ENCODE peak calls at places on chromosomes 2 and 18, in nine cellular contexts. X is MM.1S; Z is prostate gland; R is OCI-LY7; U is left ventricle myocardium inferior; N is CD8-positive, alpha-beta T cell; C is heart right ventricle; W is SJSA1; B is neuronal stem cell. D is an unnamed sample. For H3K4me1 and H3K9me3, the result is how much of the 10 kb centered on the place peaks cover.

GRCh38 chr2:210584834-210585233 is 28.4 kb downstream of the CPS1 start:
- DNase-seq in X (no peak), Z (no peak), R (no peak), U (no peak), N (no peak), C (no peak), W (no peak), B (no peak), D (no peak)

GRCh38 chr2:207394812-207395534 is 134.8 kb upstream of the CREB1 start:
- DNase-seq in X (no peak), Z (no peak), R (no peak), U (no peak), N (no peak), C (peak), W (peak), B (no peak), D (peak)

GRCh38 chr2:42888846-42889245 is 96.5 kb upstream of the HAAO start:
- DNase-seq in X (no peak), Z (no peak), R (no peak), U (no peak), N (no peak), C (no peak), W (no peak), B (no peak), D (no peak)

GRCh38 chr2:137737559-137737958 is 226.7 kb upstream of the HNMT start:
- DNase-seq in X (no peak), Z (no peak), R (no peak), U (no peak), N (no peak), C (no peak), W (no peak), B (no peak), D (no peak)

GRCh38 chr2:8028981-8029380 is 652.9 kb upstream of the ID2 start:
- DNase-seq in X (no peak), Z (no peak), R (no peak), U (no peak), N (no peak), C (no peak), W (no peak), B (no peak), D (no peak)

GRCh38 chr2:125679903-125680302 is 976.1 kb upstream of the GYPC start:
- DNase-seq in X (no peak), Z (no peak), R (no peak), U (no peak), N (no peak), C (no peak), W (no peak), B (no peak), D (no peak)

GRCh38 chr2:128311755-128312341 is 6.8 kb downstream of the HS6ST1 start:
- DNase-seq in X (no peak), Z (no peak), R (no peak), U (no peak), N (no peak), C (no peak), W (peak), B (no peak), D (no peak)

GRCh38 chr2:12803616-12804015 is 86.9 kb downstream of the TRIB2 start:
- DNase-seq in X (no peak), Z (no peak), R (no peak), U (no peak), N (no peak), C (no peak), W (no peak), B (no peak), D (no peak)

GRCh38 chr2:48589170-48589767 is 28.4 kb upstream of the GTF2A1L start:
- DNase-seq in X (no peak), Z (no peak), R (peak), U (peak), N (no peak), C (peak), W (no peak), B (no peak), D (peak)

GRCh38 chr2:162063281-162063680 is 10.7 kb downstream of the DPP4 start:
- DNase-seq in X (no peak), Z (no peak), R (no peak), U (no peak), N (no peak), C (no peak), W (no peak), B (no peak), D (no peak)

GRCh38 chr18:32724071-32724696 is 48.6 kb downstream of the KLHL14 start:
- DNase-seq in X (no peak), Z (no peak), R (no peak), U (no peak), N (no peak), C (no peak), W (no peak), B (no peak), D (no peak)

GRCh38 chr18:46156838-46157237 is 52.7 kb downstream of the HAUS1 start:
- DNase-seq in X (no peak), Z (no peak), R (no peak), U (no peak), N (no peak), C (no peak), W (no peak), B (no peak), D (no peak)
- H3K4me1 ChIP-seq in X (under half), Z (under half), R (under half), U (under half), N (half or more), C (under half), W (half or more), B (under half), D (under half)

DNA sequence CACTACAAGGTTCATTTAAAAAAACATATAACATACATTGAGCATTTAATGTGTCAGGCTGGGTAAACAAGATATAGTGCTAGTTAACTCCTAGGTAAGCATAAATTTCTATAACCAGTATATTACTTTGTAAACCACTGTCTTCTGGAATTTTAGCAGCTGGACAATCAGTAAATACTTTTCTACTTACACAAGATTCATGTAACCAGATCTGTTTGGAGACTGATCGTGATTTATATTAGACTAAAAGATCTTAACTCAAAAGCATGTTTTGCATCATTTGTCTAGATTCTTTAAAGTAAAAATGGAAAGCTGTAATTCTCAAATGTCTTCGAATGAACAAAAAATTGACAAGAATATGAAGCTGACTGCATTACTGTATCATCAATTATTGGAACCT is 941 bp upstream of the SGO2 start:
- DNase-seq in X (no peak), Z (no peak), R (no peak), U (no peak), N (no peak), C (no peak), W (no peak), B (no peak), D (no peak)
- H3K4me3 ChIP-seq in X (peak), Z (no peak), R (peak), U (peak), N (no peak), C (peak), W (no peak), B (no peak), D (peak)

DNA sequence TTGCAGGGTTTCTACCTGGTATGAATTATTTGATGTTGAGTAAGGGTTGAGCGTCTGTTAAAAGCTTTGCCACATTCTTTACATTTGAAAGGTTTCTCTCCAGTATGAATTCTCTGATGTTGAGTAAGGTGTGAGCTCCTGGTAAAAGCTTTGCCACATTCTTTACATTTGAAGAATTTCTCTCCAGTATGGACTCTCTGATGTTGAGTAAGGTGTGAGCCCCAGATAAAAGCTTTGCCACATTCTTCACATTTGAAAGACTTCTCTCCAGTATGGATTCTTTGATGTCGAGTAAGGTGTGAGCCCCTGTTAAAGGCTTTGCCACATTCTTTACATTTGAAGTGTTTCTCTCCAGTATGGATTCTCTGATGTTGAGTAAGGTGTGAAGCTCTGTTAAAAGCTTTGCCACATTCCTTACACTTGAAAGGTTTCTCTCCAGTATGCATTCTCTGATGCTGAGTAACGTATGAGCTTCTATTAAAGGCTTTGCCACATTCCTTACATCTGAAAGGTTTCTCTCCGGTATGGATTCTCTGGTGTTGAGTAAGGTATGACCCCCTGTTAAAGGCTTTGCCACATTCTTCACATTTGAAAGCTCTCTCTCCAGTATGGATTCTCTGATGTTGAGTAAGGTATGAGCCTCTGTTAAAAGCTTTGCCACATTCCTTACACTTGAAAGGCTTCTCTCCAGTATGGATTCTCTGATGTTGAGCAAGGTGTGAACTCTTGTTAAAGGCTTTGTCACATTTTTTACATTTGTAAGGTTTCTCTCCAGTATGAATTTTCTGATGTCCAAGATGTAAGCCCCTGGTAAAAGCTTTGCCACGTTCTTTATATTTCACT is 27.1 kb downstream of the ZNF519 start:
- DNase-seq in X (no peak), Z (no peak), R (no peak), U (no peak), N (no peak), C (no peak), W (no peak), B (no peak), D (no peak)
- H3K9me3 ChIP-seq in X (under half), Z (under half), R (half or more), U (half or more), N (under half), C (under half), W (under half), B (under half), D (half or more)

GRCh38 chr2:164967781-164968228 is 12.5 kb upstream of the SLC38A11 start:
- DNase-seq in X (no peak), Z (peak), R (no peak), U (no peak), N (no peak), C (no peak), W (peak), B (no peak), D (no peak)

GRCh38 chr2:164972216-164972615 is 16.9 kb upstream of the SLC38A11 start:
- DNase-seq in X (no peak), Z (no peak), R (no peak), U (no peak), N (no peak), C (no peak), W (no peak), B (no peak), D (no peak)

GRCh38 chr2:164967349-164967748 is 12.0 kb upstream of the SLC38A11 start:
- DNase-seq in X (no peak), Z (no peak), R (no peak), U (no peak), N (no peak), C (no peak), W (no peak), B (no peak), D (no peak)

GRCh38 chr2:164974221-164974620 is 18.9 kb upstream of the SLC38A11 start:
- DNase-seq in X (no peak), Z (no peak), R (no peak), U (no peak), N (no peak), C (no peak), W (no peak), B (no peak), D (no peak)

DNA sequence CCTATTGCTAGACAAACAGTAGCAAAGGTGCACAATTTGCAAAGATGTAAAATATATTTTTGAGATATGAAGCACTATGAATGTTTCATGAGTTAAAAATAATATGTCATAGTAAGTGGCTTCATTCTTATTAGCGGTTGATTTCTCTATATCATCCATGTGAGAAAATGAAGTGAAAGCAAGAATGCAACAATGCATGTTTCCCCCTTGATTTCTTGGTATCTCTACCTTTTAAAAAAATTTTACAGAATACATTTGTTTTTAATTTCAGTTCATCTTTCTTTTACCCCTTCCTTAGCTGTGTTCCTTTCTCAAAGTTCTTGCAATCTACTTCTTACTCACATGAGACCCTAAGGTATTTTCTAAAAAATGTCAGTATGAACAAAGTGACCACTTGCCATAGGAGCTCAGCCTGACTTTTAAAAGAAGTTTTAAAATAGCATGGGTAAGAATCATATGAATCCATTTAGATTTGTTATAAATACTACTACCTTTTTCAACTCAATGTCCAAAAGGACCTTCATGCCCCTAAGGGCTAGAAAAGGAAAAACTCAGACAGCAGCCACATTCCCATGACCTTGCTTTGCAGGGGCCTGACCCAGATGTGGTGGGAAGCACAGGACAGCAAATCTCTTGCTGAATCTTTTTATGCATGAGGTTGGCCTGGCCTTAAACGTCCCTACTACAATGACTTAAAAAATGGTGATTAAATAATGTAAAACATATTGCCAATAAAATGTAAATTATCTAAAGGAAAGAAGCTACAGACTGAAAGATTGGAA is 14.8 kb upstream of the SLC38A11 start:
- DNase-seq in X (no peak), Z (no peak), R (no peak), U (no peak), N (no peak), C (no peak), W (no peak), B (no peak), D (no peak)
- H3K4me1 ChIP-seq in X (under half), Z (under half), R (under half), U (under half), N (under half), C (under half), W (under half), B (under half), D (under half)

GRCh38 chr18:62974388-62974787 is 259.0 kb downstream of the PHLPP1 start:
- DNase-seq in X (no peak), Z (no peak), R (no peak), U (no peak), N (no peak), C (no peak), W (no peak), B (no peak), D (no peak)

GRCh38 chr18:62974928-62975675 is 259.8 kb downstream of the PHLPP1 start:
- DNase-seq in X (no peak), Z (no peak), R (no peak), U (no peak), N (no peak), C (no peak), W (no peak), B (no peak), D (no peak)

GRCh38 chr18:62975785-62976184 is 260.4 kb downstream of the PHLPP1 start:
- DNase-seq in X (no peak), Z (no peak), R (no peak), U (no peak), N (no peak), C (no peak), W (no peak), B (no peak), D (no peak)

GRCh38 chr18:62976227-62976626 is 260.9 kb downstream of the PHLPP1 start:
- DNase-seq in X (no peak), Z (no peak), R (no peak), U (no peak), N (no peak), C (no peak), W (no peak), B (no peak), D (no peak)

GRCh38 chr18:62973689-62974088 is 258.3 kb downstream of the PHLPP1 start:
- DNase-seq in X (no peak), Z (no peak), R (no peak), U (no peak), N (no peak), C (no peak), W (no peak), B (no peak), D (no peak)
- H3K4me3 ChIP-seq in X (no peak), Z (no peak), R (no peak), U (no peak), N (no peak), C (no peak), W (no peak), B (no peak), D (no peak)

DNA sequence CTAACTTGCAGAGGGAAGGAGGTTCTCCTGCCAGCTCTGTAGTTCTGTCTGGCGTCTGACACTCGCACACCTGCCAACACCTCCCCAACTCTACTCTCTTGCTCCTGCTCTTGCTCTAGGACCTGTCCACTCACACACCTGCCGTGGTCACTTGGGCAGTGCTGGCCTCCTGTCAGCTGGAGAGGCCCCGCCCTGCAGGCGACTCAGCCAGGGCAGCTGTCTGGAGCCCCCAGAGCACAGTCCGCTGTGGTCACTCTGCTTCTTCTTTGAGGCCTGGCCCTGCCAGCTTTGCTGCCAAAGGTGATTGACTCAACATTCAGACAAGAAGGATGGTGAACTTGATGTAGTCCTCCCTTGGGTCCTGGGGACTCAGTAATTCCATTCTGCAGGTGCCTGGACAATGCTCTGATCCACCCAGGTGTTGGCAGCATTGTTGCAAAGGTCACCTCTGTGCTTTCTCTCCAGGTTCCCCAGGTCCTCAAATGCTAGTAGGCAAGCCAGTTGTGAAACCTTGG is 18.7 kb downstream of the TPO start:
- DNase-seq in X (no peak), Z (no peak), R (no peak), U (no peak), N (no peak), C (no peak), W (peak), B (no peak), D (no peak)
- H3K9me3 ChIP-seq in X (under half), Z (under half), R (under half), U (under half), N (under half), C (under half), W (under half), B (under half), D (under half)